ENCODE peak calls at places on chromosome 3, in five cellular contexts. One of them, this sample, is unnamed.
A peak's percentile ranks its signal among the peaks of the same experiment; 100 is the strongest.

GRCh38 chr3:144859057-144859626 is 887.5 kb downstream of the DIPK2A start:
- DNase-seq in fibroblast of lung: no peak
- DNase-seq in hepatocyte: no peak
- DNase-seq in astrocyte: no peak
- DNase-seq in transverse colon: no peak
- DNase-seq in this sample: peak; percentile 0

GRCh38 chr3:97961276-97961623 is 11.0 kb downstream of the RIOX2 start:
- DNase-seq in fibroblast of lung: no peak
- DNase-seq in hepatocyte: no peak
- DNase-seq in transverse colon: no peak
- DNase-seq in astrocyte: no peak
- DNase-seq in this sample: no peak

GRCh38 chr3:48739617-48739954 is 22.6 kb upstream of the IP6K2 start:
- DNase-seq in fibroblast of lung: no peak
- DNase-seq in astrocyte: no peak
- DNase-seq in transverse colon: no peak
- DNase-seq in hepatocyte: no peak
- DNase-seq in this sample: no peak

GRCh38 chr3:6709178-6709577 is 151.7 kb upstream of the GRM7 start:
- DNase-seq in astrocyte: no peak
- DNase-seq in fibroblast of lung: no peak
- DNase-seq in hepatocyte: no peak
- DNase-seq in transverse colon: no peak
- DNase-seq in this sample: no peak

GRCh38 chr3:135567223-135567622 is 398.3 kb upstream of the PPP2R3A start:
- DNase-seq in transverse colon: no peak
- DNase-seq in hepatocyte: no peak
- DNase-seq in fibroblast of lung: no peak
- DNase-seq in astrocyte: no peak
- DNase-seq in this sample: no peak

GRCh38 chr3:173221010-173221409 is 80.0 kb upstream of the SPATA16 start:
- DNase-seq in astrocyte: no peak
- DNase-seq in transverse colon: no peak
- DNase-seq in hepatocyte: no peak
- DNase-seq in fibroblast of lung: peak; percentile 13
- DNase-seq in this sample: peak; percentile 4

GRCh38 chr3:126936853-126937395 is 46.0 kb upstream of the PLXNA1 start:
- DNase-seq in astrocyte: no peak
- DNase-seq in transverse colon: no peak
- DNase-seq in hepatocyte: no peak
- DNase-seq in fibroblast of lung: no peak
- DNase-seq in this sample: no peak

GRCh38 chr3:164459526-164460151 is 618.7 kb downstream of the SI start:
- DNase-seq in hepatocyte: peak; percentile 24
- DNase-seq in transverse colon: no peak
- DNase-seq in astrocyte: no peak
- DNase-seq in fibroblast of lung: peak; percentile 14
- DNase-seq in this sample: no peak

GRCh38 chr3:29454326-29454725 is 173.5 kb downstream of the RBMS3 start:
- DNase-seq in fibroblast of lung: no peak
- DNase-seq in hepatocyte: no peak
- DNase-seq in transverse colon: no peak
- DNase-seq in astrocyte: no peak
- DNase-seq in this sample: no peak

GRCh38 chr3:179418610-179419009 is 32.7 kb downstream of the GNB4 start:
- DNase-seq in astrocyte: no peak
- DNase-seq in fibroblast of lung: no peak
- DNase-seq in transverse colon: no peak
- DNase-seq in hepatocyte: no peak
- DNase-seq in this sample: no peak

GRCh38 chr3:45513041-45513440 is 81.5 kb upstream of the LIMD1 start:
- DNase-seq in astrocyte: no peak
- DNase-seq in transverse colon: no peak
- DNase-seq in fibroblast of lung: no peak
- DNase-seq in hepatocyte: no peak
- DNase-seq in this sample: no peak

GRCh38 chr3:42159706-42160472 is 68.7 kb downstream of the TRAK1 start:
- DNase-seq in hepatocyte: peak; percentile 86
- DNase-seq in fibroblast of lung: no peak
- DNase-seq in astrocyte: no peak
- DNase-seq in transverse colon: peak; percentile 87
- DNase-seq in this sample: peak; percentile 93

GRCh38 chr3:133662256-133662773 is 574 bp upstream of the TOPBP1 start:
- DNase-seq in fibroblast of lung: peak; percentile 50
- DNase-seq in transverse colon: no peak
- DNase-seq in hepatocyte: peak; percentile 64
- DNase-seq in astrocyte: peak; percentile 36
- DNase-seq in this sample: peak; percentile 39

GRCh38 chr3:101127991-101128390 is 134.8 kb upstream of the ABI3BP start:
- DNase-seq in transverse colon: no peak
- DNase-seq in astrocyte: no peak
- DNase-seq in fibroblast of lung: no peak
- DNase-seq in hepatocyte: no peak
- DNase-seq in this sample: no peak

GRCh38 chr3:124985358-124985757 is 50.8 kb upstream of the MUC13 start:
- DNase-seq in astrocyte: peak; percentile 75
- DNase-seq in fibroblast of lung: peak; percentile 84
- DNase-seq in transverse colon: no peak
- DNase-seq in hepatocyte: peak; percentile 40
- DNase-seq in this sample: no peak

GRCh38 chr3:41893977-41894376 is 67.9 kb downstream of the ULK4 start:
- DNase-seq in astrocyte: peak; percentile 40
- DNase-seq in fibroblast of lung: peak; percentile 52
- DNase-seq in transverse colon: no peak
- DNase-seq in hepatocyte: peak; percentile 63
- DNase-seq in this sample: peak; percentile 16

GRCh38 chr3:169494982-169495381 is 168.5 kb downstream of the MECOM start:
- DNase-seq in transverse colon: no peak
- DNase-seq in astrocyte: no peak
- DNase-seq in fibroblast of lung: no peak
- DNase-seq in hepatocyte: no peak
- DNase-seq in this sample: no peak
- H3K4me3 ChIP-seq in transverse colon: no peak overlapping the region
- H3K4me3 ChIP-seq in astrocyte: no peak overlapping the region
- H3K4me3 ChIP-seq in fibroblast of lung: no peak overlapping the region
- H3K4me3 ChIP-seq in hepatocyte: no peak overlapping the region
- H3K4me3 ChIP-seq in this sample: no peak overlapping the region

DNA sequence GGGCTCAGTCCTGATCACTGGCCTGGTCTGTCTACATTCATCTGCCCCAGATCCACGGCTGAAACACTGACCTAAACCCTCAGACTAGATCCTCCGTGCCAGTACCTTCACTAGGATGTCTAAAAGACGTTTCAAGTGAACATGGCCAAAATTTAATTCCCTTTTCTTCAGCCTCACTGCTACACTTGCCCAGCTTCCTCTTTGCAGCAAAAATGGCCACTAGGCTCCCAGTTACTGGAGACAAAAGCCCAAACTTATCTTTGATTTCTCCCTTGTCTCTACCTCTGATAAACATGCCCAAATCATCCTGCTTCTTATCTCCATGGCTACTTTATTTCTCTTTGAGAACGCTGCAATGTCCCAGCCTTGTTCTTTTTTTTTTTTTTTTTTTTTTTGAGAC is 1.6 kb downstream of the RASSF1 start:
- DNase-seq in transverse colon: no peak
- DNase-seq in hepatocyte: no peak
- DNase-seq in fibroblast of lung: no peak
- DNase-seq in astrocyte: no peak
- DNase-seq in this sample: no peak
- H3K27me3 ChIP-seq in transverse colon: no peaks in the 10 kb centered on the region
- H3K27me3 ChIP-seq in hepatocyte: peaks cover 25% of the 10 kb centered on the region
- H3K27me3 ChIP-seq in fibroblast of lung: no peaks in the 10 kb centered on the region
- H3K27me3 ChIP-seq in astrocyte: no peaks in the 10 kb centered on the region
- H3K27me3 ChIP-seq in this sample: peaks cover 38% of the 10 kb centered on the region

GRCh38 chr3:197292083-197293042 is 6.0 kb downstream of the DLG1 start:
- DNase-seq in fibroblast of lung: peak; percentile 18
- DNase-seq in transverse colon: no peak
- DNase-seq in astrocyte: no peak
- DNase-seq in hepatocyte: no peak
- DNase-seq in this sample: no peak
- H3K36me3 ChIP-seq in fibroblast of lung: no peaks in the 10 kb centered on the region
- H3K36me3 ChIP-seq in transverse colon: no peaks in the 10 kb centered on the region
- H3K36me3 ChIP-seq in astrocyte: peaks cover 52% of the 10 kb centered on the region
- H3K36me3 ChIP-seq in hepatocyte: no peaks in the 10 kb centered on the region
- H3K36me3 ChIP-seq in this sample: peaks cover 3% of the 10 kb centered on the region

GRCh38 chr3:183883291-183884096 is 1.2 kb downstream of the PARL start:
- DNase-seq in fibroblast of lung: no peak
- DNase-seq in transverse colon: no peak
- DNase-seq in astrocyte: no peak
- DNase-seq in hepatocyte: no peak
- DNase-seq in this sample: no peak
- H3K4me3 ChIP-seq in fibroblast of lung: peak overlapping the region; percentile 76
- H3K4me3 ChIP-seq in transverse colon: peak overlapping the region; percentile 91
- H3K4me3 ChIP-seq in astrocyte: peak overlapping the region; percentile 89
- H3K4me3 ChIP-seq in hepatocyte: peak overlapping the region; percentile 92
- H3K4me3 ChIP-seq in this sample: peak overlapping the region; percentile 98

GRCh38 chr3:13846716-13847570 is 32.9 kb downstream of the WNT7A start:
- DNase-seq in astrocyte: no peak
- DNase-seq in hepatocyte: no peak
- DNase-seq in transverse colon: no peak
- DNase-seq in fibroblast of lung: no peak
- DNase-seq in this sample: no peak
- H3K27me3 ChIP-seq in astrocyte: no peaks in the 10 kb centered on the region
- H3K27me3 ChIP-seq in hepatocyte: peaks cover 3% of the 10 kb centered on the region
- H3K27me3 ChIP-seq in transverse colon: no peaks in the 10 kb centered on the region
- H3K27me3 ChIP-seq in fibroblast of lung: no peaks in the 10 kb centered on the region
- H3K27me3 ChIP-seq in this sample: no peaks in the 10 kb centered on the region

DNA sequence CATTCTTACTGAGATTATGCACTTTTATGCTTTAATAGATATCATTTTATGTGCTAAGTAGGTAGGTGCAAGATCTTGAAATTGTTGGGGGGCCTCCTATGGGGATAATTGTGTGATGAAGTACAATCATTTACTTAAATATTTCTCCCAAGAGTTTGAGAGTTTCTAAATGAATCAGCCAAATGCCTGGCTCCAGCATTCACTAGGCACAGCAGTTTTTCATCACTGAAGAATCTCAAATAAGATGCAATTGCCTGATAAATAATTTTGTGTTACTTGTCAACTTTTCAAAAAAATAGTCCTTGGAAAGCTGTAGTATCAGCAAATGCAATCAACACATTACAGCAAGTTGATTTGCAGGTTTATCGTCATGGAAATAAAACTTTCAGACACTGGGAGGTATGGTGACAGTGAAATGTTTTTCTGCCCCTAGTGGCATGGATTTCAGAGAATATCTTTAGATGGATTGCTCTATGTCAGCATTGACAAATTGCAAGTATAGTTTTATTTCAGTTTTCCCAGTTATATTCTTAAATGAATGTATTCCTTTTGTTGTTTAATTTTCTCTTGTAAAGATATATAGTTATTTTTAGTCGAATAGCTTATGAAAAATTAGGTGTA is 167.1 kb downstream of the NEK11 start:
- DNase-seq in astrocyte: no peak
- DNase-seq in hepatocyte: no peak
- DNase-seq in transverse colon: no peak
- DNase-seq in fibroblast of lung: no peak
- DNase-seq in this sample: no peak
- H3K36me3 ChIP-seq in astrocyte: no peaks in the 10 kb centered on the region
- H3K36me3 ChIP-seq in hepatocyte: no peaks in the 10 kb centered on the region
- H3K36me3 ChIP-seq in transverse colon: no peaks in the 10 kb centered on the region
- H3K36me3 ChIP-seq in fibroblast of lung: no peaks in the 10 kb centered on the region
- H3K36me3 ChIP-seq in this sample: no peaks in the 10 kb centered on the region

DNA sequence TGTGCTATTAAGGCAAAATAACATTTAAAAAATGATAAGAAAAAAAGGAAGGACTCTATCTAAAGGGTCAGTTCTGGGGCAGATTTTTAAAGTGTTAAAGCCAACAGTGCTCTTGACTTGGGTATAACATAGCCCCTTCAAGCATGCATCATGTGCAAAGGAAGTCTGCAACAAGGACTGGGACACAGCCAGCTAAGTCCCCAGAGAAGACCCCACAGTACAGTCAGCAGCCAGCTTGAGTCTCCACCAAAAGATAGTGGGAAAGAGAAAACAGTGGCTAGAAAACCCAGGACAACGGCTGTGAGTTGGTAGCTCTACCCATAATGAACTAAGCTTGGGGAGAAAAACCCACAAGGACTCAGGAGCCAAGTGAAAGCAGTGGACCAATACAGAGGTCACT is 86.4 kb upstream of the DCLK3 start:
- DNase-seq in transverse colon: no peak
- DNase-seq in astrocyte: no peak
- DNase-seq in fibroblast of lung: no peak
- DNase-seq in hepatocyte: no peak
- DNase-seq in this sample: no peak
- H3K4me3 ChIP-seq in transverse colon: no peak overlapping the region
- H3K4me3 ChIP-seq in astrocyte: no peak overlapping the region
- H3K4me3 ChIP-seq in fibroblast of lung: no peak overlapping the region
- H3K4me3 ChIP-seq in hepatocyte: no peak overlapping the region
- H3K4me3 ChIP-seq in this sample: no peak overlapping the region

GRCh38 chr3:181712190-181712504 is 422 bp downstream of the SOX2 start:
- DNase-seq in astrocyte: no peak
- DNase-seq in hepatocyte: no peak
- DNase-seq in transverse colon: no peak
- DNase-seq in fibroblast of lung: no peak
- DNase-seq in this sample: no peak

GRCh38 chr3:181713300-181713647 is 1.5 kb downstream of the SOX2 start:
- DNase-seq in fibroblast of lung: no peak
- DNase-seq in astrocyte: peak; percentile 23
- DNase-seq in transverse colon: no peak
- DNase-seq in hepatocyte: no peak
- DNase-seq in this sample: no peak

GRCh38 chr3:181715601-181716340 is 4.0 kb downstream of the SOX2 start:
- DNase-seq in fibroblast of lung: peak; percentile 74
- DNase-seq in astrocyte: peak; percentile 63
- DNase-seq in hepatocyte: no peak
- DNase-seq in transverse colon: no peak
- DNase-seq in this sample: peak; percentile 79

GRCh38 chr3:181712505-181713299 is 977 bp downstream of the SOX2 start:
- DNase-seq in astrocyte: peak; percentile 64
- DNase-seq in hepatocyte: peak; percentile 35
- DNase-seq in fibroblast of lung: peak; percentile 76
- DNase-seq in transverse colon: no peak
- DNase-seq in this sample: no peak

GRCh38 chr3:181713673-181714270 is 2.0 kb downstream of the SOX2 start:
- DNase-seq in astrocyte: no peak
- DNase-seq in fibroblast of lung: no peak
- DNase-seq in transverse colon: no peak
- DNase-seq in hepatocyte: no peak
- DNase-seq in this sample: no peak
- H3K27me3 ChIP-seq in astrocyte: peaks cover 40% of the 10 kb centered on the region
- H3K27me3 ChIP-seq in fibroblast of lung: peaks cover 41% of the 10 kb centered on the region
- H3K27me3 ChIP-seq in transverse colon: peaks cover 100% of the 10 kb centered on the region
- H3K27me3 ChIP-seq in hepatocyte: peaks cover 90% of the 10 kb centered on the region
- H3K27me3 ChIP-seq in this sample: peaks cover 1% of the 10 kb centered on the region

GRCh38 chr3:9779721-9780450 is 10.1 kb upstream of the CAMK1 start:
- DNase-seq in transverse colon: peak; percentile 24
- DNase-seq in fibroblast of lung: no peak
- DNase-seq in astrocyte: no peak
- DNase-seq in hepatocyte: no peak
- DNase-seq in this sample: no peak
- H3K36me3 ChIP-seq in transverse colon: peaks cover 28% of the 10 kb centered on the region
- H3K36me3 ChIP-seq in fibroblast of lung: peaks cover 11% of the 10 kb centered on the region
- H3K36me3 ChIP-seq in astrocyte: peaks cover 18% of the 10 kb centered on the region
- H3K36me3 ChIP-seq in hepatocyte: no peaks in the 10 kb centered on the region
- H3K36me3 ChIP-seq in this sample: peaks cover 14% of the 10 kb centered on the region